ENCODE peak calls at places on chromosomes 4 and X, in five cellular contexts. Z is Peyer's patch; O is CD4-positive, alpha-beta T cell; X is gastrocnemius medialis; L is GM12865. T is an unnamed sample.
A peak's percentile ranks its signal among the peaks of the same experiment; 100 is the strongest.

GRCh38 chr4:55378617-55379467 is 16.9 kb upstream of the TMEM165 start:
- DNase-seq in L (no peak), X (no peak), O (no peak), Z (peak; percentile 59), T (no peak)

GRCh38 chr4:119731146-119731742 is 102.6 kb upstream of the PDE5A start:
- DNase-seq in L (no peak), X (no peak), O (no peak), Z (no peak), T (no peak)

GRCh38 chr4:52968696-52969095 is 106.6 kb downstream of the RASL11B start:
- DNase-seq in X (no peak), O (no peak), L (no peak), Z (no peak), T (no peak)

GRCh38 chr4:119536572-119537528 is 91.8 kb downstream of the PDE5A start:
- DNase-seq in X (no peak), L (no peak), Z (no peak), O (no peak), T (no peak)

GRCh38 chrX:10239611-10240064 is 82.9 kb downstream of the CLCN4 start:
- DNase-seq in O (no peak), L (no peak), Z (no peak), X (peak; percentile 24), T (no peak)

GRCh38 chr4:106266201-106266600 is 49.8 kb downstream of the TBCK start:
- DNase-seq in O (no peak), Z (no peak), L (peak; percentile 43), X (no peak), T (peak; percentile 12)

GRCh38 chr4:126470862-126471261 is 1156.1 kb downstream of the FAT4 start:
- DNase-seq in L (no peak), Z (no peak), X (no peak), O (no peak), T (no peak)

GRCh38 chrX:55839480-55839879 is 121.9 kb downstream of the RRAGB start:
- DNase-seq in X (no peak), Z (peak; percentile 75), L (no peak), O (no peak), T (no peak)

GRCh38 chr4:8690216-8690786 is 97.7 kb downstream of the CPZ start:
- DNase-seq in X (no peak), Z (peak; percentile 15), L (no peak), O (no peak), T (no peak)

GRCh38 chr4:105996845-105997244 is 101.6 kb downstream of the NPNT start:
- DNase-seq in Z (no peak), O (no peak), L (no peak), X (no peak), T (no peak)

GRCh38 chr4:54439831-54440243 is 210.7 kb downstream of the PDGFRA start:
- DNase-seq in L (peak; percentile 9), O (no peak), X (peak; percentile 18), Z (peak; percentile 45), T (no peak)

GRCh38 chrX:72274526-72274925 is 2.5 kb downstream of the RPS4X start:
- DNase-seq in Z (no peak), O (no peak), L (no peak), X (no peak), T (no peak)

GRCh38 chr4:24118031-24118430 is 228.2 kb upstream of the PPARGC1A start:
- DNase-seq in O (no peak), Z (no peak), L (no peak), X (no peak), T (no peak)

GRCh38 chr4:23970193-23970850 is 80.5 kb upstream of the PPARGC1A start:
- DNase-seq in Z (no peak), L (no peak), O (no peak), X (no peak), T (no peak)

GRCh38 chr4:54100607-54101189 is 735 bp downstream of the GSX2 start:
- DNase-seq in L (no peak), X (no peak), Z (no peak), O (no peak), T (no peak)

GRCh38 chr4:38092701-38093100 is 132.5 kb downstream of the PTTG2 start:
- DNase-seq in X (no peak), L (no peak), Z (no peak), O (no peak), T (no peak)
- TF ChIP-seq CTCF in X (no peak), L (no peak), Z (no peak), O (no peak), T (no peak)

GRCh38 chr4:145827885-145828284 is 110.7 kb downstream of the ZNF827 start:
- DNase-seq in L (no peak), X (no peak), O (no peak), Z (no peak), T (no peak)
- TF ChIP-seq CTCF in L (no peak), X (no peak), O (no peak), Z (no peak), T (no peak)

DNA sequence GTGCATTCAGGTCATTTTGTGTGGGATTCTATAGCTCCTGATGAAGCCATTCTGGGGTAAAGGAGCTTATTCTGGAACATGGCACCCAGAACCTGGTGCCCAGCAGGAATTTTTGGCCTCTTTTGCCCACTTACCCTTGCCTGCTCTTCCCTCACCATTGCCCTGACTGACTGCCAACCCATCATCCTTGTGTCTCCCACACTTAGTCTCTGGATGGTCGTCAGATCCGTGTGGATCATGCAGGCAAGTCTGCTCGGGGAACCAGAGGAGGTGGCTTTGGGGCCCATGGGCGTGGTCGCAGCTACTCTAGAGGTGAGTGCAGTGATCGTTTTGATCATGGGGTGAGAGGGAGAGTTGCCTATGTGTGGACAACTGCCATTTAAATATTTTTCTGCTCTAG is 1.8 kb downstream of the RBM3 start:
- DNase-seq in Z (no peak), X (no peak), L (no peak), O (no peak), T (no peak)
- TF ChIP-seq CTCF in Z (no peak), X (no peak), L (no peak), O (no peak), T (no peak)

GRCh38 chrX:111680988-111681779 is at the start of gene ALG13:
- DNase-seq in L (peak; percentile 91), Z (peak; percentile 94), X (peak; percentile 61), O (peak; percentile 85), T (peak; percentile 84)
- TF ChIP-seq CTCF in L (peak; percentile 63), Z (peak; percentile 48), X (peak; percentile 30), O (peak; percentile 64), T (peak; percentile 39)

GRCh38 chrX:119693032-119693995 is at the start of gene SEPTIN6:
- DNase-seq in O (peak; percentile 83), Z (peak; percentile 93), L (peak; percentile 94), X (no peak), T (peak; percentile 72)
- TF ChIP-seq CTCF in O (no peak), Z (peak; percentile 23), L (peak; percentile 13), X (no peak), T (no peak)

GRCh38 chrX:134909258-134909657 is 81.5 kb upstream of the SMIM10 start:
- DNase-seq in X (no peak), O (no peak), Z (no peak), L (no peak), T (no peak)

GRCh38 chrX:134907302-134907701 is 83.5 kb upstream of the SMIM10 start:
- DNase-seq in O (no peak), L (no peak), X (no peak), Z (no peak), T (no peak)

GRCh38 chrX:134911348-134911747 is 79.4 kb upstream of the SMIM10 start:
- DNase-seq in X (no peak), Z (no peak), O (no peak), L (no peak), T (no peak)

DNA sequence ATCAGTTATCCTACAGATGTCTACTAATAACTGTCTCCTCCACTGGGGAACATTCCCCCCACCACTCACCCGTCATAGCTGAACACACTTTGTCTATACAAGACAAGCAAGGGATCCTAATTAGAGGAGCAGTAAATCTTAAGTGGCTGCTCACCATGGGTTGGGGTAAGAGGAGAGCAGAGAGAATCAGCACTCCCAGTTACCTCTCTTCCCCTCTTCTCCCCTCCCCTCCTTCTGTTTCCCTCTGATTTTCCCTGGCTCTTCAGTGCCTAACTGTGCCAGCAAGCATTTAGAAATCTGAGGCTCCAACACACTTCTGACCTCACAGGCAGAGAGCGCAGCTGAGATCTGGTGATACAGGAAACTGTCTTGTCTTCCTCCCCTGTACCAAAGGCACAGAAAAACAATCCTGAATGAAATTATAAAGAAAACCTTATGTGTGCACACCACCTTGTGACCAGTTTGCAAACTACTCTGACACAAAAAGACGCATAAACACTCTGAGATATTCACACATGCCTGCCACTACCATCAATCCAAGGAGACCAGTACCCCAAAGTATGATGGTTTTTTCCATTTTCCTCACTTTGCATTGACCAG is 82.5 kb upstream of the SMIM10 start:
- DNase-seq in O (no peak), L (no peak), X (no peak), Z (no peak), T (peak; percentile 11)
- TF ChIP-seq CTCF in O (peak; percentile 19), L (no peak), X (no peak), Z (no peak), T (no peak)

GRCh38 chr4:111778543-111778942 is 366.7 kb upstream of the FAM241A start:
- DNase-seq in X (no peak), L (no peak), Z (no peak), O (no peak), T (no peak)
- TF ChIP-seq CTCF in X (no peak), L (no peak), Z (no peak), O (no peak), T (no peak)